ENCODE peak calls at places on chromosomes 11 and 22, in six cellular contexts. One of them, this sample, is unnamed.

GRCh38 chr11:75547617-75548054 is 14.4 kb upstream of the SERPINH1 start:
- DNase-seq in heart left ventricle: peak
- DNase-seq in RWPE2: no peak
- DNase-seq in sigmoid colon: peak
- DNase-seq in stomach: peak
- DNase-seq in AG04450: no peak
- DNase-seq in this sample: no peak

GRCh38 chr11:20084921-20085814 is 75.1 kb downstream of the DBX1 start:
- DNase-seq in RWPE2: no peak
- DNase-seq in AG04450: no peak
- DNase-seq in stomach: no peak
- DNase-seq in heart left ventricle: no peak
- DNase-seq in sigmoid colon: no peak
- DNase-seq in this sample: no peak

GRCh38 chr11:57516061-57516443 is 550 bp upstream of the SLC43A1 start:
- DNase-seq in stomach: no peak
- DNase-seq in sigmoid colon: no peak
- DNase-seq in AG04450: no peak
- DNase-seq in heart left ventricle: no peak
- DNase-seq in RWPE2: no peak
- DNase-seq in this sample: no peak

GRCh38 chr11:121723261-121723741 is 270.5 kb upstream of the SORL1-AS1 start:
- DNase-seq in RWPE2: no peak
- DNase-seq in stomach: no peak
- DNase-seq in heart left ventricle: no peak
- DNase-seq in sigmoid colon: peak
- DNase-seq in AG04450: no peak
- DNase-seq in this sample: no peak

GRCh38 chr22:20459152-20459542 is 21.5 kb upstream of the SCARF2 start:
- DNase-seq in stomach: no peak
- DNase-seq in AG04450: no peak
- DNase-seq in RWPE2: no peak
- DNase-seq in heart left ventricle: peak
- DNase-seq in sigmoid colon: no peak
- DNase-seq in this sample: no peak

GRCh38 chr22:47161631-47162030 is 399.2 kb downstream of the TBC1D22A start:
- DNase-seq in heart left ventricle: peak
- DNase-seq in AG04450: no peak
- DNase-seq in sigmoid colon: peak
- DNase-seq in RWPE2: no peak
- DNase-seq in stomach: no peak
- DNase-seq in this sample: no peak

GRCh38 chr22:27377901-27378300 is 423.7 kb downstream of the MN1 start:
- DNase-seq in RWPE2: no peak
- DNase-seq in stomach: peak
- DNase-seq in sigmoid colon: no peak
- DNase-seq in heart left ventricle: no peak
- DNase-seq in AG04450: no peak
- DNase-seq in this sample: no peak

GRCh38 chr11:75565221-75565814 is 3.3 kb downstream of the SERPINH1 start:
- DNase-seq in sigmoid colon: peak
- DNase-seq in heart left ventricle: peak
- DNase-seq in stomach: no peak
- DNase-seq in RWPE2: no peak
- DNase-seq in AG04450: no peak
- DNase-seq in this sample: no peak

GRCh38 chr11:111982019-111982464 is 43.2 kb upstream of the DLAT start:
- DNase-seq in sigmoid colon: no peak
- DNase-seq in RWPE2: no peak
- DNase-seq in stomach: peak
- DNase-seq in heart left ventricle: no peak
- DNase-seq in AG04450: no peak
- DNase-seq in this sample: no peak

GRCh38 chr11:118003456-118003855 is 17.3 kb downstream of the IL10RA start:
- DNase-seq in AG04450: no peak
- DNase-seq in RWPE2: no peak
- DNase-seq in heart left ventricle: no peak
- DNase-seq in stomach: no peak
- DNase-seq in sigmoid colon: no peak
- DNase-seq in this sample: no peak

GRCh38 chr11:110430267-110431211 is 791 bp downstream of the FDX1 start:
- DNase-seq in RWPE2: no peak
- DNase-seq in heart left ventricle: no peak
- DNase-seq in sigmoid colon: peak
- DNase-seq in AG04450: no peak
- DNase-seq in stomach: peak
- DNase-seq in this sample: no peak

GRCh38 chr22:27197618-27198017 is 540.2 kb downstream of the MIAT start:
- DNase-seq in RWPE2: no peak
- DNase-seq in heart left ventricle: no peak
- DNase-seq in sigmoid colon: no peak
- DNase-seq in stomach: no peak
- DNase-seq in AG04450: no peak
- DNase-seq in this sample: no peak

GRCh38 chr11:67288452-67289225 is 464 bp upstream of the ANKRD13D start:
- DNase-seq in sigmoid colon: peak
- DNase-seq in RWPE2: no peak
- DNase-seq in heart left ventricle: peak
- DNase-seq in AG04450: peak
- DNase-seq in stomach: peak
- DNase-seq in this sample: no peak

GRCh38 chr11:114120606-114121005 is 61.1 kb downstream of the ZBTB16 start:
- DNase-seq in heart left ventricle: no peak
- DNase-seq in RWPE2: no peak
- DNase-seq in AG04450: no peak
- DNase-seq in sigmoid colon: no peak
- DNase-seq in stomach: no peak
- DNase-seq in this sample: no peak

GRCh38 chr11:35235944-35236666 is 97.1 kb downstream of the CD44 start:
- DNase-seq in RWPE2: peak
- DNase-seq in AG04450: no peak
- DNase-seq in stomach: peak
- DNase-seq in heart left ventricle: no peak
- DNase-seq in sigmoid colon: no peak
- DNase-seq in this sample: peak

GRCh38 chr11:8017071-8017470 is 29.9 kb downstream of the EIF3F start:
- DNase-seq in heart left ventricle: no peak
- DNase-seq in AG04450: no peak
- DNase-seq in sigmoid colon: no peak
- DNase-seq in stomach: peak
- DNase-seq in RWPE2: no peak
- DNase-seq in this sample: no peak

GRCh38 chr11:86064236-86064803 is 4.6 kb downstream of the PICALM start:
- DNase-seq in RWPE2: no peak
- DNase-seq in heart left ventricle: no peak
- DNase-seq in sigmoid colon: no peak
- DNase-seq in AG04450: no peak
- DNase-seq in stomach: no peak
- DNase-seq in this sample: no peak

GRCh38 chr22:50730941-50731661 is 6.9 kb upstream of the ACR start:
- DNase-seq in stomach: no peak
- DNase-seq in sigmoid colon: no peak
- DNase-seq in AG04450: no peak
- DNase-seq in RWPE2: peak
- DNase-seq in heart left ventricle: peak
- DNase-seq in this sample: no peak

GRCh38 chr11:67285541-67286498 is 3.3 kb upstream of the ANKRD13D start:
- DNase-seq in stomach: no peak
- DNase-seq in AG04450: no peak
- DNase-seq in RWPE2: no peak
- DNase-seq in sigmoid colon: peak
- DNase-seq in heart left ventricle: peak
- DNase-seq in this sample: no peak

DNA sequence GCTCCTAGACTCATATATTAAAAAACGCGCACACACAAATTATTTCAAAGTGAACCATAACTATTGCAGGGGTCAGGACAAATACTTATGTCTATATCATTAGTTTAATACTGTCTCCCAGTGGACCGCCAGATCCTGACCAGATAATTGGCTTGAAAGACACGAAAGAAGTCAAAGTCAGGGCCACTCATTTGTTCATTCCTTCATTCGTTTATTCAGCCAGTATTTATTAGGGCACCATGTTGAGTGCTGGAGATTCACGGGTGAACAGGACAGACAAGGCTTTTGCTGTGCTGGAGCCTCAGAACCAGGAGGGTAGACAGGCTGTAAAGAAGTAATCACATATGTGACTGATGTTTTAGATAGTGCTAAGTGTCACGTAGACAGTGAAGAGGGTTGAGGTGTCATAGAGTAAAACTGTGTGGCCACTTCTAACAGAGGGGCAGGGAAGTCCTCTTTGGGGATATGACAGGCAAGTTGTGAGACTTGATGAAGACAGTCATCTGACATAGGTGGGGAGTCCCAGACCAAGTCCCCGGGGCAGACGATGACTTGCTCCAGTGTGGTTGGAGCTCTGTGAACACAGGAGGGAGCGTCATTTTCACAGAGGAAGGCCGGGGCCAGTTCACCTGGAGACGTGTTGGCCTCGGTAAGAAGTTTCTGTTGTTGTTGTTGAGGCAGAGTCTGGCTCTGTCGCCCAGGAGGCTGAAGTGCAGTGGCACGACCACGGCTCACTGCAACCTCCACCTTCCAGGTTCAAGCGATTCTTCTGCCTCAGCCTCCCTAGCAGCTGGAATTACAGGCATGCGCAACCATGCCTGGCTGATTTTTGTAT is 25.9 kb downstream of the RBX1 start:
- DNase-seq in sigmoid colon: peak
- DNase-seq in RWPE2: no peak
- DNase-seq in heart left ventricle: no peak
- DNase-seq in AG04450: no peak
- DNase-seq in stomach: no peak
- DNase-seq in this sample: no peak
- TF ChIP-seq CTCF in sigmoid colon: no peak
- TF ChIP-seq CTCF in RWPE2: no peak
- TF ChIP-seq CTCF in heart left ventricle: no peak
- TF ChIP-seq CTCF in AG04450: no peak
- TF ChIP-seq CTCF in stomach: no peak
- TF ChIP-seq CTCF in this sample: no peak

GRCh38 chr22:38843201-38843715 is 570 bp downstream of the NPTXR start:
- DNase-seq in RWPE2: no peak
- DNase-seq in sigmoid colon: peak
- DNase-seq in AG04450: peak
- DNase-seq in heart left ventricle: peak
- DNase-seq in stomach: peak
- DNase-seq in this sample: no peak
- TF ChIP-seq CTCF in RWPE2: peak
- TF ChIP-seq CTCF in sigmoid colon: peak
- TF ChIP-seq CTCF in AG04450: peak
- TF ChIP-seq CTCF in heart left ventricle: peak
- TF ChIP-seq CTCF in stomach: no peak
- TF ChIP-seq CTCF in this sample: peak

GRCh38 chr11:68351450-68352275 is 39.3 kb downstream of the LRP5 start:
- DNase-seq in sigmoid colon: no peak
- DNase-seq in heart left ventricle: no peak
- DNase-seq in stomach: no peak
- DNase-seq in RWPE2: no peak
- DNase-seq in AG04450: no peak
- DNase-seq in this sample: no peak
- TF ChIP-seq CTCF in sigmoid colon: peak
- TF ChIP-seq CTCF in heart left ventricle: no peak
- TF ChIP-seq CTCF in stomach: no peak
- TF ChIP-seq CTCF in RWPE2: no peak
- TF ChIP-seq CTCF in AG04450: peak
- TF ChIP-seq CTCF in this sample: no peak

DNA sequence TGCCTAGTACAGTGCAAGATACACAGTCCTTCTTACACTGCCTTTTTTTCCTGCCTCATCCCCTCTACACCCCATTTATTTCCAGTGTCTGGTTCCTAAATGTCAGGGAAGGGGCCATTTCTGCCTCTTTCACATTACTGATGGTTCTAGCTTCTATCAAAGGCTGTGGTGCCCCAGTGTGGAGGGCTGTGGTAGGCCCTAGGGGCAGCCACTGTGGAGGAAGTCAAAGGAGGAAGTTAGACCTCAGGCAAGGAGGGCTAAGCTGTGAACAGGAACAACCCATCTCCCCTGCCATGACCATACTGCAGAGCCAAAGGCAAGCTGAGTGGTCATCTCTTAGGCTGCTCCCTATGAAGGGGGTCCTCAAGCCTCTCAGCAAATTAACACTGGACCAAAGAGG is 81.9 kb upstream of the CRTAM start:
- DNase-seq in RWPE2: no peak
- DNase-seq in stomach: peak
- DNase-seq in heart left ventricle: no peak
- DNase-seq in AG04450: no peak
- DNase-seq in sigmoid colon: peak
- DNase-seq in this sample: no peak
- TF ChIP-seq CTCF in RWPE2: no peak
- TF ChIP-seq CTCF in stomach: no peak
- TF ChIP-seq CTCF in heart left ventricle: no peak
- TF ChIP-seq CTCF in AG04450: no peak
- TF ChIP-seq CTCF in sigmoid colon: no peak
- TF ChIP-seq CTCF in this sample: peak

GRCh38 chr22:40001104-40001503 is 6.3 kb downstream of the FAM83F start:
- DNase-seq in RWPE2: no peak
- DNase-seq in AG04450: no peak
- DNase-seq in sigmoid colon: no peak
- DNase-seq in heart left ventricle: no peak
- DNase-seq in stomach: no peak
- DNase-seq in this sample: no peak

GRCh38 chr22:39997939-39998726 is 3.4 kb downstream of the FAM83F start:
- DNase-seq in RWPE2: peak
- DNase-seq in AG04450: no peak
- DNase-seq in heart left ventricle: no peak
- DNase-seq in stomach: peak
- DNase-seq in sigmoid colon: no peak
- DNase-seq in this sample: no peak

GRCh38 chr22:39997421-39997820 is 2.7 kb downstream of the FAM83F start:
- DNase-seq in heart left ventricle: no peak
- DNase-seq in RWPE2: no peak
- DNase-seq in stomach: no peak
- DNase-seq in AG04450: no peak
- DNase-seq in sigmoid colon: no peak
- DNase-seq in this sample: no peak

GRCh38 chr22:40000171-40000570 is 5.4 kb downstream of the FAM83F start:
- DNase-seq in sigmoid colon: no peak
- DNase-seq in RWPE2: no peak
- DNase-seq in stomach: no peak
- DNase-seq in heart left ventricle: no peak
- DNase-seq in AG04450: no peak
- DNase-seq in this sample: no peak

DNA sequence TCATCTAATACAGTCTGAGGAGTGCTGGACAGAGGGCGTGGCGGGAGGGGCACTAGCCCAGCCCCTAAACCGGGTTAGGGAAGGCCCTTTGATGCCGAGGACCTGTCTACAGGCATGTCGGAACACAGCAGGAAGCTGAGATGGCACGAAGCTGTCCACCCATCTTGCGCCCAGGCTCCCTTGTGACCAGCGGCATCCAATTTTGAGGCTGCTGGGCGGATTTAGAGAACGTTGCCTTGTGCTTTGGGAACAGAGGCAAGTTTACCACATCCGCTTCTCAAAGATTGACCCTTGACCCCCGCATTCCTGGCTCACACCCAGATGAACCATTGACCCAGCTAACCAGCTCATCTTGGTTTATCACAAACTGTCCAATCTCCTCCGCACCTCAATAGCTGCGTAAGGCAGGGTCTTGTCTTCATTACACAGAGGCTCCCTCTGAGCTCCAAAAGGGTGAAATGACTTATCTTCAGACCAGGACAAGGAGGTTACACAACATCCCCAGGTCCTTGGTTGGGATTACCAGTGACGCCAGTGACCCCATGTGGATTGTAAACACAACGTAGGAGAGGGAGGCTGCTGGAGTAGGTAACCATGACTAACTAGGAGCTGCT is 4.5 kb downstream of the FAM83F start:
- DNase-seq in sigmoid colon: no peak
- DNase-seq in heart left ventricle: no peak
- DNase-seq in stomach: no peak
- DNase-seq in RWPE2: peak
- DNase-seq in AG04450: no peak
- DNase-seq in this sample: no peak
- TF ChIP-seq CTCF in sigmoid colon: no peak
- TF ChIP-seq CTCF in heart left ventricle: no peak
- TF ChIP-seq CTCF in stomach: no peak
- TF ChIP-seq CTCF in RWPE2: no peak
- TF ChIP-seq CTCF in AG04450: no peak
- TF ChIP-seq CTCF in this sample: no peak